ENCODE peak calls at places on chromosomes 3 and 15, in six cellular contexts. One of them, this sample, is unnamed.
A peak's percentile ranks its signal among the peaks of the same experiment; 100 is the strongest.

GRCh38 chr3:185959609-185960517 is 22.0 kb upstream of the TRA2B start:
- DNase-seq in AG04449: peak; percentile 41
- DNase-seq in WTC11: no peak
- DNase-seq in natural killer cell: no peak
- DNase-seq in cardiac fibroblast: peak; percentile 81
- DNase-seq in uterus: no peak
- DNase-seq in this sample: no peak

GRCh38 chr3:89787485-89787884 is 680.1 kb downstream of the EPHA3 start:
- DNase-seq in AG04449: no peak
- DNase-seq in WTC11: no peak
- DNase-seq in natural killer cell: no peak
- DNase-seq in cardiac fibroblast: no peak
- DNase-seq in uterus: no peak
- DNase-seq in this sample: no peak

GRCh38 chr3:183378951-183379350 is 49.5 kb downstream of the MCF2L2 start:
- DNase-seq in AG04449: no peak
- DNase-seq in WTC11: no peak
- DNase-seq in natural killer cell: no peak
- DNase-seq in cardiac fibroblast: no peak
- DNase-seq in uterus: no peak
- DNase-seq in this sample: no peak

GRCh38 chr3:187321766-187322165 is 30.2 kb upstream of the MASP1 start:
- DNase-seq in AG04449: no peak
- DNase-seq in WTC11: no peak
- DNase-seq in natural killer cell: no peak
- DNase-seq in cardiac fibroblast: no peak
- DNase-seq in uterus: no peak
- DNase-seq in this sample: no peak

GRCh38 chr15:29873264-29873663 is 51.0 kb upstream of the TJP1 start:
- DNase-seq in AG04449: no peak
- DNase-seq in WTC11: no peak
- DNase-seq in natural killer cell: no peak
- DNase-seq in cardiac fibroblast: no peak
- DNase-seq in uterus: no peak
- DNase-seq in this sample: no peak

GRCh38 chr3:37646865-37647264 is 214.8 kb upstream of the CTDSPL start:
- DNase-seq in AG04449: no peak
- DNase-seq in WTC11: no peak
- DNase-seq in natural killer cell: no peak
- DNase-seq in cardiac fibroblast: no peak
- DNase-seq in uterus: no peak
- DNase-seq in this sample: no peak

GRCh38 chr3:42851228-42851834 is 24.3 kb downstream of the CYP8B1 start:
- DNase-seq in AG04449: no peak
- DNase-seq in WTC11: no peak
- DNase-seq in natural killer cell: no peak
- DNase-seq in cardiac fibroblast: no peak
- DNase-seq in uterus: no peak
- DNase-seq in this sample: no peak

GRCh38 chr3:183822631-183823030 is 2.7 kb downstream of the MAP6D1 start:
- DNase-seq in AG04449: no peak
- DNase-seq in WTC11: peak; percentile 40
- DNase-seq in natural killer cell: no peak
- DNase-seq in cardiac fibroblast: no peak
- DNase-seq in uterus: no peak
- DNase-seq in this sample: peak; percentile 39

GRCh38 chr3:165614332-165614731 is 222.9 kb downstream of the BCHE start:
- DNase-seq in AG04449: no peak
- DNase-seq in WTC11: no peak
- DNase-seq in natural killer cell: no peak
- DNase-seq in cardiac fibroblast: no peak
- DNase-seq in uterus: peak; percentile 36
- DNase-seq in this sample: no peak

GRCh38 chr3:15602146-15602536 is 596 bp downstream of the BTD start:
- DNase-seq in AG04449: no peak
- DNase-seq in WTC11: no peak
- DNase-seq in natural killer cell: no peak
- DNase-seq in cardiac fibroblast: no peak
- DNase-seq in uterus: no peak
- DNase-seq in this sample: no peak

GRCh38 chr3:15606434-15606891 is 4.9 kb downstream of the BTD start:
- DNase-seq in AG04449: no peak
- DNase-seq in WTC11: no peak
- DNase-seq in natural killer cell: no peak
- DNase-seq in cardiac fibroblast: peak; percentile 46
- DNase-seq in uterus: no peak
- DNase-seq in this sample: no peak

GRCh38 chr3:15601046-15601398 is 347 bp downstream of the HACL1 start:
- DNase-seq in AG04449: no peak
- DNase-seq in WTC11: no peak
- DNase-seq in natural killer cell: no peak
- DNase-seq in cardiac fibroblast: no peak
- DNase-seq in uterus: no peak
- DNase-seq in this sample: no peak

GRCh38 chr3:15595955-15596354 is 5.4 kb downstream of the HACL1 start:
- DNase-seq in AG04449: no peak
- DNase-seq in WTC11: no peak
- DNase-seq in natural killer cell: no peak
- DNase-seq in cardiac fibroblast: no peak
- DNase-seq in uterus: no peak
- DNase-seq in this sample: no peak

DNA sequence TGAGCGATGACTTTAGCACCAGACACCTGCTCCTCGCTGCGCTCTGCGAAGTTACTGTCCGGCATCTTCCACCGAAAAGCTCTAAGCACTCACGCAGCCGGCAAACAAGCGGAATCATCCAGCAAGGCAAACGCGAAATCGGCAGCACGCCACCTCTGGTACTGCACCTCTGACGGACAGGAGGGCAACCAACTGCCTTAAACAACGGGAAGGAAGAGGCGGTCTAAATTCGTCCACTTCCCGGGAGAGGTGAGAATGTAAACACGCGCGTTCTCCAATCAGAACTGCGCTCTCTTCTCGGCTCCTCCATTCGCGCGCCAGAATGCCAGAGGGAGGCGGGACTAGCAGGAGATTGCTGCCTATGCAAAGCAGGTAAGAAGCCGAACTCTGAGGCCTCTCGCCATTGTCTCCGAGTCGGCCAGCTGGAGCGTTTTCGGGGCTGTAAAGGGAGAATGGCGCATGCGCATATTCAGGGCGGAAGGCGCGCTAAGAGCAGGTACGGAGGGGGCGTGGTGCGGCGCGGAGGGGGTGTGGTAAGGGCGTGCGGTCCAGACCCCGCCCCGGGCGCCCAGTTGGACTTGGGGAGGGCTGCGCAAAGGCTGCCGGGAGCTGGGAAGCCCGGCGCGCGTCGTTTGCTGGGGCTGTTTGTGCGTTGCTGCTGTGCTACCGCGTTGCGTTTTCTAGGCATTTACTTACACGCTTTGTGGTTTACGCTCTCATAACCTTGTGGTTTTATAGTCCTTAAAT is at the start of the genes BTD and HACL1:
- DNase-seq in AG04449: peak; percentile 96
- DNase-seq in WTC11: peak; percentile 98
- DNase-seq in natural killer cell: peak; percentile 98
- DNase-seq in cardiac fibroblast: peak; percentile 99
- DNase-seq in uterus: peak; percentile 99
- DNase-seq in this sample: peak; percentile 97
- TF ChIP-seq CTCF in AG04449: peak; percentile 37
- TF ChIP-seq CTCF in WTC11: no peak
- TF ChIP-seq CTCF in natural killer cell: peak; percentile 10
- TF ChIP-seq CTCF in cardiac fibroblast: peak; percentile 26
- TF ChIP-seq CTCF in uterus: peak; percentile 49
- TF ChIP-seq CTCF in this sample: peak; percentile 43

GRCh38 chr15:65916664-65917406 is 47.5 kb downstream of the RAB11A start:
- DNase-seq in AG04449: peak; percentile 41
- DNase-seq in WTC11: peak; percentile 87
- DNase-seq in natural killer cell: no peak
- DNase-seq in cardiac fibroblast: peak; percentile 75
- DNase-seq in uterus: no peak
- DNase-seq in this sample: peak; percentile 62
- TF ChIP-seq CTCF in AG04449: peak; percentile 85
- TF ChIP-seq CTCF in WTC11: peak; percentile 37
- TF ChIP-seq CTCF in natural killer cell: no peak
- TF ChIP-seq CTCF in cardiac fibroblast: peak; percentile 89
- TF ChIP-seq CTCF in uterus: peak; percentile 55
- TF ChIP-seq CTCF in this sample: peak; percentile 67

GRCh38 chr3:468172-468571 is 271.6 kb downstream of the CHL1 start:
- DNase-seq in AG04449: no peak
- DNase-seq in WTC11: no peak
- DNase-seq in natural killer cell: no peak
- DNase-seq in cardiac fibroblast: no peak
- DNase-seq in uterus: no peak
- DNase-seq in this sample: no peak
- TF ChIP-seq CTCF in AG04449: no peak
- TF ChIP-seq CTCF in WTC11: no peak
- TF ChIP-seq CTCF in natural killer cell: no peak
- TF ChIP-seq CTCF in cardiac fibroblast: peak; percentile 40
- TF ChIP-seq CTCF in uterus: no peak
- TF ChIP-seq CTCF in this sample: peak; percentile 67

GRCh38 chr3:22117751-22118346 is 366.8 kb upstream of the ZNF385D start:
- DNase-seq in AG04449: peak; percentile 3
- DNase-seq in WTC11: no peak
- DNase-seq in natural killer cell: no peak
- DNase-seq in cardiac fibroblast: peak; percentile 67
- DNase-seq in uterus: no peak
- DNase-seq in this sample: no peak
- TF ChIP-seq CTCF in AG04449: peak; percentile 26
- TF ChIP-seq CTCF in WTC11: peak; percentile 41
- TF ChIP-seq CTCF in natural killer cell: no peak
- TF ChIP-seq CTCF in cardiac fibroblast: peak; percentile 48
- TF ChIP-seq CTCF in uterus: peak; percentile 46
- TF ChIP-seq CTCF in this sample: peak; percentile 84

GRCh38 chr15:45307230-45307924 is 55.3 kb downstream of the SLC28A2 start:
- DNase-seq in AG04449: peak; percentile 17
- DNase-seq in WTC11: no peak
- DNase-seq in natural killer cell: no peak
- DNase-seq in cardiac fibroblast: peak; percentile 69
- DNase-seq in uterus: no peak
- DNase-seq in this sample: no peak

DNA sequence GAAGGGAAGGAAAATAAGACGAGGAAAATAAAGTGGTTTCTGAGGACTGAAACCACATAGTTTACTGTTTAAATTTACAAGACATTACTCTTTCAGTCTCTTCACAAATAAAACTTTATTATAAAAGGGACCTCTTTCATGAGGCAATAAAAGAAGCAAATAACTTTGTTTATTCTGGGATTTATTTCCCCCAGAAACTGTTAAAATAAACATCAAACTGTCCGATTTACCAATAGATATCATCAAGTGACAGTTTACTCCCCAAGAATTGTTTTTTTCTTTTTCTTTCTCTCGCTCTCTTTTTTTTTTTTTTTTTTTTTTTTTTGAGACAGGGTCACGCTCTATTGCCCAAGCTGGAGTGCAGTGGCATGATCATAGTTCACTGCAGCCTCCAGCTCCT is 54.1 kb downstream of the SLC28A2 start:
- DNase-seq in AG04449: no peak
- DNase-seq in WTC11: no peak
- DNase-seq in natural killer cell: no peak
- DNase-seq in cardiac fibroblast: no peak
- DNase-seq in uterus: no peak
- DNase-seq in this sample: no peak
- TF ChIP-seq CTCF in AG04449: no peak
- TF ChIP-seq CTCF in WTC11: no peak
- TF ChIP-seq CTCF in natural killer cell: no peak
- TF ChIP-seq CTCF in cardiac fibroblast: no peak
- TF ChIP-seq CTCF in uterus: no peak
- TF ChIP-seq CTCF in this sample: no peak

DNA sequence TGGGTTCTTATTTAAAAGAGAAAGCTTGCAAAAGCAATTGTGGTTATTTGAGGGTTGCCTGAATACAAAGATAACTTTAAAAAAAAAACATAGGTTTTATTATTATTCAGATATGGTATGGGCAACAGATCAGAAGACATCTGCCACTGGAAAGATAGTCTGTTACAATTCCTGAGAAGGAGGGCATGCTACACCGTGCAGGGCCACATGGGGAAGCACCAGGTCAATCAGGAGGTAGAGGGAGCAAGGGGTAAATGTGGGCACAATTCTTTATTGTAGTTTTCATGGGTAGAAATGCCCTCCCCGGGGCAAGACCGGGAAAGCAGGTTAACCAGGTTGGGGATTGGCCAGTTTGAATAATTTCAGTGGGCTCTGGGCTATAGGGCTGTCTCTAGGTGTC is 46.5 kb downstream of the BBS4 start:
- DNase-seq in AG04449: no peak
- DNase-seq in WTC11: no peak
- DNase-seq in natural killer cell: no peak
- DNase-seq in cardiac fibroblast: no peak
- DNase-seq in uterus: no peak
- DNase-seq in this sample: no peak
- TF ChIP-seq CTCF in AG04449: no peak
- TF ChIP-seq CTCF in WTC11: no peak
- TF ChIP-seq CTCF in natural killer cell: no peak
- TF ChIP-seq CTCF in cardiac fibroblast: no peak
- TF ChIP-seq CTCF in uterus: no peak
- TF ChIP-seq CTCF in this sample: peak; percentile 28

DNA sequence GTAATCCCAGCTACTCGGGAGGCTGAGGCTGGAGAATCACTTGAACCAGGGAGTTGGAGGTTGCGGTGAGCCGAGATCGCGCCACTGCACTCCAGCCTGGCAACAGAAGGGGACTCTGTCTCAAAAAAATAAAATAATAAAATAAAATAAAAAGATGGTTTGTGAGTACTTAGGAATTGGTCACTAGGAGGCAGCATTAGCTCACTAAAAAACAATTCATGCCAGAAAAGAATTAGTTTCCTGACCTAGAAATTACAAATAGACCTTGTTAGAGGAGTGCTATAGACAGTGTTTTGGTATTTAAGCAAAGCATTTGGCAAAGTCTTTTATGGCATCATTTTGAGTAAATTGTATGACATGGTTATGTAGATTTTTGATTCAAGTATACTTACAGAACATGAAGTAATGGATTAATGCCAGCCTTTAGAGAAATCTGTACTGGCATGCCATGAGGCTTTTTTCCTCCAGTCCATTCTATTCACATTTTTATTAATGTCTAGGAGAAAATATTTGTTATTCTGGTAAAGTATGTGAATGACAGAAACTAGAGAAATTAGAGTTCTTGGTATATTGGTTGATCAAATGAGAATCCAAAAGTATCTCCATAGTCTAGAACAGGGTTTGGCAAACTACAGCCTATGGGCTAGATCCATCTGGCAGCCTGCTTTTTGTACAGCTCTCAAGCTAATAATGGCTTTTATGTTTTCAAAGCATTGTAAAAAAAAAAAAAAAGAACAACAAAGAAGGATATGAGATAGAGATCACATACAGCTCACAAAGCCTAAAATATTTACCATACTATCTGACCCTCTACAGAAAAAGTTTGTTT is 81.6 kb downstream of the LRRC49 start:
- DNase-seq in AG04449: peak; percentile 49
- DNase-seq in WTC11: no peak
- DNase-seq in natural killer cell: no peak
- DNase-seq in cardiac fibroblast: peak; percentile 81
- DNase-seq in uterus: no peak
- DNase-seq in this sample: no peak
- TF ChIP-seq CTCF in AG04449: peak; percentile 20
- TF ChIP-seq CTCF in WTC11: peak; percentile 34
- TF ChIP-seq CTCF in natural killer cell: no peak
- TF ChIP-seq CTCF in cardiac fibroblast: peak; percentile 41
- TF ChIP-seq CTCF in uterus: peak; percentile 18
- TF ChIP-seq CTCF in this sample: peak; percentile 59

GRCh38 chr3:31399270-31399669 is 133.5 kb upstream of the STT3B start:
- DNase-seq in AG04449: no peak
- DNase-seq in WTC11: no peak
- DNase-seq in natural killer cell: no peak
- DNase-seq in cardiac fibroblast: no peak
- DNase-seq in uterus: no peak
- DNase-seq in this sample: no peak
- TF ChIP-seq CTCF in AG04449: no peak
- TF ChIP-seq CTCF in WTC11: no peak
- TF ChIP-seq CTCF in natural killer cell: no peak
- TF ChIP-seq CTCF in cardiac fibroblast: no peak
- TF ChIP-seq CTCF in uterus: no peak
- TF ChIP-seq CTCF in this sample: no peak

This sample was measured in neural crest cell.